ENCODE peak calls at places on chromosome 6, in five cellular contexts. G is mesendoderm, A is astrocyte, I is GM23248, R is Karpas-422. C is an unnamed sample.
A peak's percentile ranks its signal among the peaks of the same experiment; 100 is the strongest.

GRCh38 chr6:75893776-75894152 is 144.7 kb downstream of the MYO6 start:
- DNase-seq in G (peak; percentile 38), A (no peak), I (peak; percentile 1), R (no peak), C (no peak)

GRCh38 chr6:14775528-14775927 is 470.3 kb upstream of the JARID2 start:
- DNase-seq in G (no peak), A (no peak), I (no peak), R (no peak), C (no peak)

GRCh38 chr6:47646689-47647088 is 51.7 kb upstream of the ADGRF4 start:
- DNase-seq in G (no peak), A (no peak), I (no peak), R (no peak), C (no peak)

GRCh38 chr6:36128793-36129192 is 1.5 kb upstream of the MAPK13 start:
- DNase-seq in G (no peak), A (no peak), I (no peak), R (no peak), C (no peak)

GRCh38 chr6:167491403-167492095 is 166.7 kb downstream of the TTLL2 start:
- DNase-seq in G (no peak), A (no peak), I (no peak), R (no peak), C (no peak)

GRCh38 chr6:169097336-169098052 is 156.2 kb downstream of the THBS2 start:
- DNase-seq in G (no peak), A (peak; percentile 100), I (peak; percentile 97), R (no peak), C (no peak)

GRCh38 chr6:6798430-6798829 is 209.9 kb downstream of the LY86 start:
- DNase-seq in G (no peak), A (no peak), I (no peak), R (no peak), C (no peak)

GRCh38 chr6:21616005-21616404 is 22.5 kb downstream of the SOX4 start:
- DNase-seq in G (no peak), A (no peak), I (no peak), R (no peak), C (no peak)

GRCh38 chr6:11298651-11299420 is 66.4 kb upstream of the NEDD9 start:
- DNase-seq in G (peak; percentile 73), A (peak; percentile 13), I (no peak), R (no peak), C (peak; percentile 68)

GRCh38 chr6:37242429-37243052 is 15.0 kb upstream of the TBC1D22B start:
- DNase-seq in G (peak; percentile 91), A (peak; percentile 100), I (peak; percentile 97), R (no peak), C (no peak)

GRCh38 chr6:167799033-167799933 is 27.4 kb upstream of the AFDN start:
- DNase-seq in G (peak; percentile 34), A (no peak), I (peak; percentile 22), R (no peak), C (no peak)

GRCh38 chr6:121201108-121201507 is 133.2 kb downstream of the TBC1D32 start:
- DNase-seq in G (peak; percentile 22), A (peak; percentile 23), I (no peak), R (no peak), C (no peak)

GRCh38 chr6:17730078-17730704 is 23.5 kb upstream of the NUP153 start:
- DNase-seq in G (no peak), A (no peak), I (no peak), R (no peak), C (peak; percentile 6)

GRCh38 chr6:155448823-155449789 is 6.5 kb downstream of the NOX3 start:
- DNase-seq in G (peak; percentile 83), A (peak; percentile 19), I (no peak), R (no peak), C (peak; percentile 60)

GRCh38 chr6:14861491-14861943 is 384.4 kb upstream of the JARID2 start:
- DNase-seq in G (peak; percentile 85), A (no peak), I (no peak), R (no peak), C (peak; percentile 79)

GRCh38 chr6:46023216-46023915 is 7.7 kb upstream of the CLIC5 start:
- DNase-seq in G (no peak), A (peak; percentile 22), I (peak; percentile 13), R (no peak), C (no peak)

GRCh38 chr6:10099086-10099499 is 315.8 kb downstream of the TFAP2A start:
- DNase-seq in G (peak; percentile 30), A (no peak), I (no peak), R (no peak), C (peak; percentile 67)

GRCh38 chr6:29564875-29565274 is 5.3 kb upstream of the UBD start:
- DNase-seq in G (no peak), A (no peak), I (no peak), R (peak; percentile 39), C (no peak)
- H3K4me3 ChIP-seq in G (no peak overlapping the region), A (no peak overlapping the region), I (no peak overlapping the region), R (no peak overlapping the region), C (no peak overlapping the region)

GRCh38 chr6:917939-918338 is 225.0 kb upstream of the EXOC2 start:
- DNase-seq in G (no peak), A (no peak), I (no peak), R (no peak), C (no peak)

GRCh38 chr6:920512-920911 is 227.6 kb upstream of the EXOC2 start:
- DNase-seq in G (no peak), A (no peak), I (no peak), R (no peak), C (no peak)

GRCh38 chr6:917296-917695 is 224.4 kb upstream of the EXOC2 start:
- DNase-seq in G (no peak), A (no peak), I (no peak), R (no peak), C (peak; percentile 5)

GRCh38 chr6:921400-921799 is 228.5 kb upstream of the EXOC2 start:
- DNase-seq in G (no peak), A (no peak), I (no peak), R (no peak), C (peak; percentile 11)

GRCh38 chr6:919499-919898 is 226.6 kb upstream of the EXOC2 start:
- DNase-seq in G (no peak), A (no peak), I (no peak), R (no peak), C (no peak)
- H3K27me3 ChIP-seq in G (no peaks in the 10 kb centered on the region), A (no peaks in the 10 kb centered on the region), I (peaks cover 10% of the 10 kb centered on the region), R (no peaks in the 10 kb centered on the region), C (no peaks in the 10 kb centered on the region)

GRCh38 chr6:44176130-44176934 is 17.7 kb downstream of the CAPN11 start:
- DNase-seq in G (no peak), A (no peak), I (no peak), R (no peak), C (no peak)
- H3K9ac ChIP-seq in G (no peak overlapping the region), A (no peak overlapping the region), I (no peak overlapping the region), R (peak overlapping the region; percentile 23), C (no peak overlapping the region)

GRCh38 chr6:24283043-24283985 is 74.5 kb downstream of the DCDC2 start:
- DNase-seq in G (peak; percentile 89), A (peak; percentile 75), I (peak; percentile 86), R (peak; percentile 84), C (peak; percentile 88)
- H3K4me3 ChIP-seq in G (no peak overlapping the region), A (peak overlapping the region; percentile 21), I (peak overlapping the region; percentile 56), R (no peak overlapping the region), C (peak overlapping the region; percentile 64)

GRCh38 chr6:89948876-89949275 is 54.6 kb downstream of the GJA10 start:
- DNase-seq in G (no peak), A (no peak), I (peak; percentile 40), R (no peak), C (no peak)
- H3K27me3 ChIP-seq in G (no peaks in the 10 kb centered on the region), A (no peaks in the 10 kb centered on the region), I (peaks cover 8% of the 10 kb centered on the region), R (no peaks in the 10 kb centered on the region), C (no peaks in the 10 kb centered on the region)

GRCh38 chr6:110319843-110320242 is 38.3 kb downstream of the METTL24 start:
- DNase-seq in G (no peak), A (no peak), I (no peak), R (no peak), C (no peak)
- H3K9ac ChIP-seq in G (no peak overlapping the region), A (no peak overlapping the region), I (no peak overlapping the region), R (no peak overlapping the region), C (no peak overlapping the region)